ENCODE peak calls at places on chromosome 15, in six cellular contexts. J is astrocyte of the spinal cord, T is thyroid gland, H is brain microvascular endothelial cell, K is GM12878, Z is body of pancreas. B is an unnamed sample.
A peak's percentile ranks its signal among the peaks of the same experiment; 100 is the strongest.

GRCh38 chr15:79834496-79834895 is 62.3 kb downstream of the MTHFS start:
- DNase-seq in J (no peak), Z (peak; percentile 49), H (no peak), K (no peak), T (peak; percentile 96), B (peak; percentile 15)

GRCh38 chr15:50190723-50191122 is 8.7 kb downstream of the SLC27A2 start:
- DNase-seq in J (no peak), K (no peak), Z (no peak), H (no peak), T (no peak), B (no peak)

GRCh38 chr15:74826372-74826819 is at the start of gene CPLX3:
- DNase-seq in J (no peak), K (no peak), H (no peak), T (peak; percentile 57), Z (peak; percentile 62), B (peak; percentile 24)

GRCh38 chr15:75606026-75606425 is 19.5 kb downstream of the SNUPN start:
- DNase-seq in K (no peak), H (no peak), J (no peak), Z (no peak), T (no peak), B (no peak)

GRCh38 chr15:67091073-67091965 is 25.9 kb downstream of the SMAD3 start:
- DNase-seq in H (peak; percentile 97), Z (peak; percentile 72), T (peak; percentile 45), K (peak; percentile 80), J (peak; percentile 96), B (peak; percentile 88)

GRCh38 chr15:39213385-39213840 is 367.5 kb upstream of the THBS1 start:
- DNase-seq in H (peak; percentile 98), T (peak; percentile 77), K (no peak), J (peak; percentile 98), Z (peak; percentile 51), B (peak; percentile 94)

GRCh38 chr15:42073418-42073817 is 20.9 kb downstream of the PLA2G4D start:
- DNase-seq in J (no peak), T (no peak), Z (no peak), K (no peak), H (no peak), B (no peak)

GRCh38 chr15:81091889-81092558 is 42.0 kb upstream of the CFAP161 start:
- DNase-seq in J (peak; percentile 96), H (peak; percentile 92), K (no peak), T (no peak), Z (peak; percentile 75), B (peak; percentile 79)

GRCh38 chr15:34271493-34271892 is 46.7 kb downstream of the EMC4 start:
- DNase-seq in K (no peak), Z (no peak), T (no peak), H (peak; percentile 63), J (peak; percentile 63), B (peak; percentile 90)

GRCh38 chr15:58058068-58058467 is 7.4 kb downstream of the ALDH1A2 start:
- DNase-seq in K (no peak), H (no peak), J (no peak), T (no peak), Z (no peak), B (no peak)

GRCh38 chr15:64979252-64979710 is 10.4 kb downstream of the SPG21 start:
- DNase-seq in J (no peak), K (no peak), Z (no peak), T (no peak), H (no peak), B (no peak)

GRCh38 chr15:75597667-75598341 is 18.7 kb upstream of the PTPN9 start:
- DNase-seq in J (no peak), Z (peak; percentile 46), H (no peak), K (no peak), T (peak; percentile 62), B (no peak)

GRCh38 chr15:25066708-25067107 is 111.9 kb downstream of the SNRPN start:
- DNase-seq in H (no peak), T (no peak), Z (no peak), J (no peak), K (no peak), B (no peak)

GRCh38 chr15:25481208-25481862 is 42.5 kb upstream of the UBE3A start:
- DNase-seq in T (peak; percentile 51), K (no peak), Z (peak; percentile 28), H (no peak), J (no peak), B (peak; percentile 58)

GRCh38 chr15:63801910-63802309 is 31.8 kb downstream of the HERC1 start:
- DNase-seq in T (no peak), K (no peak), H (no peak), J (no peak), Z (no peak), B (no peak)

GRCh38 chr15:74168673-74169274 is 4.7 kb upstream of the ISLR start:
- DNase-seq in H (no peak), Z (no peak), K (no peak), T (no peak), J (no peak), B (no peak)

GRCh38 chr15:85457392-85457968 is 77.1 kb downstream of the AKAP13 start:
- DNase-seq in J (no peak), T (no peak), K (peak; percentile 73), H (no peak), Z (no peak), B (peak; percentile 78)

GRCh38 chr15:31371520-31372240 is 45.0 kb downstream of the KLF13 start:
- DNase-seq in H (no peak), Z (no peak), K (no peak), T (no peak), J (no peak), B (no peak)

GRCh38 chr15:89670985-89671560 is 8.1 kb downstream of the PLIN1 start:
- DNase-seq in K (no peak), T (no peak), H (no peak), Z (no peak), J (no peak), B (no peak)

GRCh38 chr15:63156708-63157065 is 590 bp downstream of the RPS27L start:
- DNase-seq in H (peak; percentile 42), Z (peak; percentile 43), J (peak; percentile 48), K (no peak), T (peak; percentile 67), B (peak; percentile 34)

GRCh38 chr15:63504979-63505841 is 817 bp downstream of the USP3 start:
- DNase-seq in H (peak; percentile 45), Z (peak; percentile 83), T (peak; percentile 67), K (no peak), J (peak; percentile 58), B (peak; percentile 61)

GRCh38 chr15:85764649-85765277 is 30.0 kb downstream of the KLHL25 start:
- DNase-seq in T (no peak), Z (no peak), J (no peak), K (no peak), H (no peak), B (peak; percentile 16)

GRCh38 chr15:98813956-98814355 is 165.6 kb downstream of the IGF1R start:
- DNase-seq in T (no peak), K (no peak), Z (no peak), J (no peak), H (no peak), B (no peak)

DNA sequence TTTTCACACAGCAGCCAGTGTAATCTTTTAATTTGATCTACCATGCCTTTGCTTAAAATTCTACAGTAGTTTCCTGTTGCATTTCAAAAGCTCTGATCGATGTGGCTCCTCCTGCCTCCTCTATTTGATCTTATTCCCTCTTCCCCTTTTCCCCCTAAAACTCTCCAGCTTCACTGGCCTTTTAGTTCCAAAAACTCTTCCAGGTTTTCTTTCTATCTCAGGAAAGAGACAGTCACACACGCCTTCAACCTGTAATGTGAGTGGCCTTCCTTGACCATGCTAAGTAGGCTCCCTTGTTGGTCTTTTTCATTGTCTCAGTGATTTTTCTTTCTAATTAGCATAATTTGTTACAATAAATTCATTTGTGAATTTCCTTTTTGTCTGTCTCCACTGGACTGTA is 985 bp downstream of the TEX9 start:
- DNase-seq in H (no peak), K (no peak), T (no peak), J (no peak), Z (no peak), B (no peak)
- H3K4me3 ChIP-seq in H (peak overlapping the region; percentile 81), K (peak overlapping the region; percentile 86), T (peak overlapping the region; percentile 73), J (peak overlapping the region; percentile 90), Z (no peak overlapping the region), B (peak overlapping the region; percentile 86)

GRCh38 chr15:51759557-51760070 is 8.2 kb downstream of the TMOD2 start:
- DNase-seq in J (peak; percentile 83), K (no peak), Z (peak; percentile 41), H (peak; percentile 91), T (peak; percentile 79), B (peak; percentile 48)
- TF ChIP-seq CTCF in J (peak; percentile 26), K (peak; percentile 52), Z (no peak), H (peak; percentile 69), T (peak; percentile 5), B (no peak)

GRCh38 chr15:72156928-72157327 is 38.7 kb downstream of the SENP8 start:
- DNase-seq in Z (no peak), H (no peak), J (no peak), K (no peak), T (no peak), B (no peak)

GRCh38 chr15:72155021-72155621 is 36.9 kb downstream of the SENP8 start:
- DNase-seq in H (no peak), K (no peak), T (peak; percentile 100), J (peak; percentile 13), Z (peak; percentile 96), B (peak; percentile 91)

GRCh38 chr15:72154316-72154715 is 36.1 kb downstream of the SENP8 start:
- DNase-seq in T (no peak), K (no peak), Z (no peak), J (no peak), H (no peak), B (no peak)

GRCh38 chr15:72153269-72153668 is 35.1 kb downstream of the SENP8 start:
- DNase-seq in J (no peak), T (no peak), H (no peak), K (no peak), Z (no peak), B (no peak)

GRCh38 chr15:72155635-72156616 is 37.7 kb downstream of the SENP8 start:
- DNase-seq in Z (peak; percentile 90), K (peak; percentile 62), T (peak; percentile 94), J (peak; percentile 77), H (peak; percentile 75), B (peak; percentile 84)
- H3K4me3 ChIP-seq in Z (no peak overlapping the region), K (peak overlapping the region; percentile 59), T (peak overlapping the region; percentile 8), J (peak overlapping the region; percentile 50), H (peak overlapping the region; percentile 57), B (peak overlapping the region; percentile 50)

GRCh38 chr15:59632714-59633113 is 21.1 kb downstream of the GCNT3 start:
- DNase-seq in K (no peak), J (no peak), Z (no peak), H (no peak), T (no peak), B (peak; percentile 23)
- TF ChIP-seq CTCF in K (peak; percentile 17), J (peak; percentile 48), Z (no peak), H (peak; percentile 73), T (peak; percentile 18), B (peak; percentile 55)

GRCh38 chr15:40280260-40281056 is 2.4 kb downstream of the ANKRD63 start:
- DNase-seq in K (no peak), J (no peak), T (no peak), H (no peak), Z (no peak), B (no peak)
- H3K4me3 ChIP-seq in K (no peak overlapping the region), J (no peak overlapping the region), T (no peak overlapping the region), H (no peak overlapping the region), Z (no peak overlapping the region), B (no peak overlapping the region)

B was measured in epithelial cell of esophagus.